ENCODE peak calls at places on chromosomes 16 and 17, in eight cellular contexts. D is astrocyte of the spinal cord, T is hippocampal formation, V is iPS DF 6.9, M is cardiac muscle cell, Y is ovary, S is skeletal muscle cell, G is mucosa of descending colon. Z is an unnamed sample.

GRCh38 chr16:12803203-12804093 is at the start of gene CPPED1:
- DNase-seq in V (peak), M (peak), G (peak), T (peak), S (peak), D (peak), Y (peak), Z (peak)

GRCh38 chr16:16096161-16096857 is 127.0 kb downstream of the ABCC6 start:
- DNase-seq in D (peak), G (no peak), T (no peak), S (peak), M (peak), V (no peak), Y (peak), Z (no peak)

GRCh38 chr17:59377410-59377809 is 46.0 kb downstream of the YPEL2 start:
- DNase-seq in T (no peak), D (peak), Y (no peak), M (no peak), S (no peak), V (no peak), G (no peak), Z (no peak)

GRCh38 chr17:8005951-8006730 is 3.7 kb downstream of the GUCY2D start:
- DNase-seq in V (no peak), M (no peak), S (no peak), D (no peak), Y (no peak), G (no peak), T (no peak), Z (no peak)

GRCh38 chr16:69535123-69536050 is 30.4 kb upstream of the NFAT5 start:
- DNase-seq in D (peak), M (peak), Y (no peak), V (no peak), T (no peak), G (no peak), S (no peak), Z (no peak)

GRCh38 chr17:78506454-78507309 is 70.5 kb downstream of the DNAH17 start:
- DNase-seq in G (no peak), Y (no peak), V (no peak), D (no peak), T (no peak), S (no peak), M (no peak), Z (no peak)

GRCh38 chr16:73414636-73415035 is 366.7 kb upstream of the ZFHX3 start:
- DNase-seq in M (no peak), D (no peak), T (no peak), Y (no peak), S (no peak), V (no peak), G (no peak), Z (no peak)

GRCh38 chr17:79038545-79039135 is 14.7 kb downstream of the C1QTNF1 start:
- DNase-seq in G (no peak), D (peak), M (peak), V (no peak), S (peak), T (no peak), Y (no peak), Z (no peak)

GRCh38 chr17:28282596-28282995 is 36.4 kb upstream of the TMEM97 start:
- DNase-seq in G (no peak), V (no peak), Y (no peak), S (peak), T (no peak), M (peak), D (peak), Z (peak)

GRCh38 chr16:87896924-87897562 is 27.7 kb upstream of the SLC7A5 start:
- DNase-seq in T (no peak), M (no peak), Y (no peak), V (no peak), S (no peak), D (no peak), G (no peak), Z (no peak)

GRCh38 chr17:66747561-66748275 is 87.2 kb upstream of the CACNG5 start:
- DNase-seq in G (no peak), T (no peak), D (peak), Y (no peak), V (no peak), M (peak), S (peak), Z (no peak)

GRCh38 chr16:19907161-19907992 is 22.7 kb upstream of the GPRC5B start:
- DNase-seq in M (peak), S (no peak), T (peak), D (peak), Y (peak), G (no peak), V (peak), Z (no peak)

GRCh38 chr17:9958586-9959281 is 53.7 kb upstream of the RCVRN start:
- DNase-seq in S (no peak), T (no peak), M (no peak), Y (no peak), D (no peak), G (no peak), V (no peak), Z (no peak)

GRCh38 chr17:18323007-18323406 is 7.9 kb downstream of the SMCR8 start:
- DNase-seq in S (no peak), D (no peak), Y (no peak), M (no peak), V (no peak), T (no peak), G (no peak), Z (no peak)

GRCh38 chr17:2749784-2750181 is 331 bp upstream of the CCDC92B start:
- DNase-seq in D (peak), S (peak), Y (peak), G (peak), T (no peak), V (peak), M (peak), Z (peak)

GRCh38 chr16:79918916-79919315 is 318.4 kb upstream of the MAF start:
- DNase-seq in D (no peak), S (no peak), M (no peak), Y (no peak), T (no peak), G (no peak), V (no peak), Z (no peak)

GRCh38 chr16:56109205-56109604 is 82.1 kb upstream of the GNAO1 start:
- DNase-seq in M (no peak), D (no peak), Y (no peak), T (no peak), S (no peak), V (no peak), G (no peak), Z (no peak)

GRCh38 chr16:28010671-28011070 is 52.8 kb downstream of the GSG1L start:
- DNase-seq in Y (no peak), V (no peak), M (peak), T (no peak), D (no peak), G (no peak), S (no peak), Z (no peak)

GRCh38 chr17:75601057-75601987 is 13.7 kb downstream of the MYO15B start:
- DNase-seq in M (peak), V (no peak), G (peak), S (no peak), T (no peak), D (no peak), Y (peak), Z (peak)

GRCh38 chr17:9729034-9729650 is 62.2 kb downstream of the DHRS7C start:
- DNase-seq in T (peak), G (no peak), S (peak), Y (no peak), V (peak), D (peak), M (peak), Z (peak)

GRCh38 chr16:85659805-85660511 is 28.8 kb downstream of the GINS2 start:
- DNase-seq in S (no peak), M (peak), D (peak), Y (peak), V (peak), T (no peak), G (peak), Z (no peak)

GRCh38 chr17:16923904-16924700 is 47.8 kb downstream of the TNFRSF13B start:
- DNase-seq in T (no peak), V (no peak), M (no peak), Y (no peak), D (no peak), G (peak), S (no peak), Z (no peak)

GRCh38 chr16:47392114-47392513 is 68.7 kb downstream of the ITFG1 start:
- DNase-seq in T (no peak), G (no peak), S (no peak), Y (no peak), M (peak), D (peak), V (no peak), Z (no peak)

GRCh38 chr17:7295230-7296180 is 1.1 kb upstream of the YBX2 start:
- DNase-seq in S (no peak), T (no peak), M (no peak), Y (no peak), V (no peak), G (no peak), D (no peak), Z (no peak)

GRCh38 chr17:15485045-15485444 is 17.6 kb upstream of the CDRT4 start:
- DNase-seq in M (no peak), G (no peak), D (no peak), T (no peak), Y (no peak), V (no peak), S (no peak), Z (no peak)

GRCh38 chr17:76531501-76532038 is 5.9 kb downstream of the CYGB start:
- DNase-seq in S (no peak), V (no peak), T (no peak), D (no peak), G (peak), Y (no peak), M (no peak), Z (no peak)

GRCh38 chr17:21200590-21201301 is 13.2 kb downstream of the TMEM11 start:
- DNase-seq in V (no peak), T (no peak), S (no peak), D (no peak), G (no peak), Y (no peak), M (no peak), Z (no peak)

GRCh38 chr17:41464682-41465081 is 2.5 kb downstream of the KRT32 start:
- DNase-seq in D (peak), T (no peak), S (peak), V (no peak), M (peak), G (no peak), Y (peak), Z (peak)

GRCh38 chr17:61325382-61326073 is 74.1 kb upstream of the TBX2 start:
- DNase-seq in T (no peak), D (no peak), Y (no peak), M (no peak), S (no peak), V (no peak), G (no peak), Z (no peak)

GRCh38 chr16:31568577-31569359 is 41.1 kb downstream of the AHSP start:
- DNase-seq in D (no peak), Y (no peak), V (peak), M (peak), G (no peak), T (no peak), S (no peak), Z (no peak)

GRCh38 chr16:66848172-66848571 is 4.0 kb downstream of the CA7 start:
- DNase-seq in D (no peak), Y (no peak), S (no peak), T (no peak), V (no peak), G (no peak), M (no peak), Z (no peak)

GRCh38 chr17:63929860-63930766 is 2.0 kb downstream of the CD79B start:
- DNase-seq in D (no peak), Y (no peak), V (no peak), G (peak), T (no peak), M (peak), S (no peak), Z (no peak)

GRCh38 chr16:1613728-1614225 is 1.6 kb downstream of the CRAMP1 start:
- DNase-seq in D (no peak), S (no peak), M (peak), G (peak), Y (peak), V (no peak), T (no peak), Z (no peak)